ENCODE peak calls at places on chromosomes 4 and X, in seven cellular contexts. Z, M, U, G, Y, K and E are unnamed samples. For H3K36me3, the result is how much of the 10 kb centered on the place peaks cover.

GRCh38 chrX:47316276-47317025 is 53.9 kb upstream of the ZNF157 start:
- DNase-seq in G (no peak), Z (peak), U (no peak), M (no peak), Y (peak), K (no peak), E (no peak)

GRCh38 chr4:2071912-2072867 is 13.1 kb downstream of the NAT8L start:
- DNase-seq in Z (peak), Y (no peak), K (no peak), U (no peak), M (peak), G (no peak), E (no peak)

GRCh38 chr4:102868153-102868781 is 525 bp upstream of the CISD2 start:
- DNase-seq in M (no peak), Y (no peak), G (peak), K (peak), U (no peak), Z (peak), E (no peak)

GRCh38 chrX:129632443-129632842 is 22.3 kb downstream of the APLN start:
- DNase-seq in G (no peak), Y (no peak), M (no peak), Z (no peak), K (no peak), U (no peak), E (no peak)

GRCh38 chr4:145795535-145795934 is 115.6 kb downstream of the C4orf51 start:
- DNase-seq in Y (no peak), G (no peak), M (no peak), U (no peak), Z (no peak), K (no peak), E (no peak)

GRCh38 chr4:128770807-128771206 is 38.7 kb upstream of the JADE1 start:
- DNase-seq in U (no peak), G (no peak), M (no peak), Y (no peak), Z (no peak), K (no peak), E (no peak)

GRCh38 chrX:70013483-70014222 is 36.1 kb downstream of the AWAT2 start:
- DNase-seq in Y (no peak), U (no peak), G (no peak), Z (no peak), K (peak), M (no peak), E (no peak)

GRCh38 chr4:27003602-27004238 is 143.1 kb downstream of the STIM2 start:
- DNase-seq in K (no peak), M (no peak), U (no peak), Y (no peak), G (no peak), Z (no peak), E (no peak)

GRCh38 chr4:82708982-82709381 is 89.6 kb downstream of the SCD5 start:
- DNase-seq in G (no peak), M (no peak), U (no peak), Z (no peak), K (no peak), Y (no peak), E (no peak)

GRCh38 chr4:108619372-108620100 is 840 bp upstream of the RPL34 start:
- DNase-seq in U (no peak), G (peak), Y (no peak), Z (no peak), M (no peak), K (no peak), E (peak)

GRCh38 chrX:68684291-68684918 is 36.9 kb downstream of the STARD8 start:
- DNase-seq in G (no peak), U (no peak), K (peak), Z (peak), M (no peak), Y (no peak), E (no peak)

GRCh38 chrX:68060506-68061205 is 372.6 kb downstream of the OPHN1 start:
- DNase-seq in Z (no peak), M (no peak), Y (no peak), K (no peak), U (no peak), G (no peak), E (no peak)

GRCh38 chrX:20989361-20989760 is 384.9 kb upstream of the CNKSR2 start:
- DNase-seq in Y (no peak), G (no peak), K (no peak), M (no peak), Z (no peak), U (no peak), E (no peak)

GRCh38 chr4:64158648-64159326 is 250.5 kb downstream of the TECRL start:
- DNase-seq in Z (no peak), M (peak), K (no peak), U (peak), Y (peak), G (no peak), E (no peak)

GRCh38 chr4:38313175-38313574 is 350.8 kb upstream of the KLF3 start:
- DNase-seq in G (no peak), M (no peak), U (peak), Z (no peak), Y (no peak), K (no peak), E (no peak)

GRCh38 chr4:125736057-125736456 is 421.3 kb downstream of the FAT4 start:
- DNase-seq in U (no peak), M (peak), Z (no peak), Y (no peak), G (no peak), K (no peak), E (no peak)

GRCh38 chr4:17597517-17597916 is 16.9 kb upstream of the MED28 start:
- DNase-seq in Y (no peak), K (no peak), M (no peak), G (no peak), U (no peak), Z (no peak), E (no peak)

GRCh38 chr4:180057891-180058643 is 2185.1 kb upstream of the TENM3 start:
- DNase-seq in G (no peak), Y (peak), K (no peak), U (no peak), Z (peak), M (no peak), E (no peak)

GRCh38 chr4:150215601-150216000 is 137.4 kb downstream of the DCLK2 start:
- DNase-seq in U (peak), K (no peak), Y (no peak), Z (no peak), G (no peak), M (no peak), E (no peak)

GRCh38 chr4:180832086-180832485 is 1411.1 kb upstream of the TENM3 start:
- DNase-seq in Z (no peak), K (no peak), M (no peak), Y (peak), U (no peak), G (no peak), E (no peak)

DNA sequence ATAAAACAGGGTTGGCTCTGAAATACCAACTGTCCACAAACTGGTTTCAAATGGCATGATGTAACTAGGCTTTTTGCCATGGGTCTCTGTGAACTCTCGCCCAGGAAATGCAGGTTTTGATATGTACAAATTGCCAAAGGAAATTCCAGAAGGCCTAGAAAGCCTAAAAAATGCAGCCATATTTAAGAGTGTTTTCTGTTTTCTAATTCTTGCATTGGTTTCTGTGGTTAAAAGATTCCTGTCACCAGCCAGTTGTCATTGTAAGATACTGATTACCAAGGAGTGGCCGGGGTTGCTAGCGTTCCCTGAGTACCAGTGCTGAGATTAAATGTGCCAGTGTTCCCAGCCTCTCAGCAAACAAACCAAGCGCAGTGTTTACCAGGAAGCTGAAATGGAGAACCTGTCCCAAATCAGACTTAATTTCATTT is 53.9 kb upstream of the SORBS2 start:
- DNase-seq in Y (no peak), K (peak), M (no peak), G (no peak), U (peak), Z (no peak), E (no peak)
- H3K36me3 ChIP-seq in Y (under half), K (under half), M (under half), G (under half), U (under half), Z (under half), E (under half)

GRCh38 chr4:244471-244870 is 60.8 kb downstream of the ZNF732 start:
- DNase-seq in M (peak), Y (peak), Z (no peak), G (peak), K (no peak), U (no peak), E (peak)
- H3K36me3 ChIP-seq in M (under half), Y (under half), Z (under half), G (under half), K (under half), U (under half), E (under half)

GRCh38 chr4:70511365-70511764 is 7.0 kb upstream of the AMTN start:
- DNase-seq in Y (no peak), M (no peak), G (no peak), Z (no peak), U (no peak), K (no peak), E (no peak)
- H3K36me3 ChIP-seq in Y (under half), M (under half), G (under half), Z (under half), U (under half), K (under half), E (under half)

DNA sequence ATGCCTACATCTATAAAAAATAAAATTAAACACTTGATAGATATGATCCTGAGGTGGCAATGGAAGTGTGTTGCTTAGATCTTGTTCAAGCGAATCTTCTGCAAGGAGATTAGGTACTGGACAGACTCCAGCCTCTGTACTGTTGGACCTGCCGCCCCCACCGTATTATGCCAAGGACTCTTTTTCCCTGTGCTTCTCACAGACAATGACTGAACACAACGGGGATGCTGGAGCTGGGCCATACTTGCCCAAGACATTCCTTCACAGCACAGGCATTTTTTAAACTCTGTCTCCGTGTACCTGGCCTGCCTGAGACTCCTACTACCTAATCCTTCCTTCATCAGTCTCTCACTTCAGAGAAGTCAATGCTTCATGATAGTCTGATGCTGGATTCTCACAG is 754.5 kb upstream of the AGA start:
- DNase-seq in U (no peak), K (no peak), Z (no peak), G (no peak), M (no peak), Y (no peak), E (no peak)
- H3K36me3 ChIP-seq in U (under half), K (under half), Z (under half), G (under half), M (under half), Y (under half), E (under half)